ENCODE peak calls at places on chromosome 20, in nine cellular contexts. R is spleen, Q is GM10248, I is ovary, K is GM06990, Z is retinal pigment epithelial cell, D is nephron progenitor cell, A is omental fat pad, M is transverse colon. P is an unnamed sample.

GRCh38 chr20:48186447-48186846 is 401.2 kb upstream of the SULF2 start:
- DNase-seq in A (no peak), R (no peak), Q (no peak), K (no peak), D (no peak), Z (no peak), I (no peak), M (no peak), P (no peak)

GRCh38 chr20:57208198-57208597 is 58.2 kb downstream of the BMP7 start:
- DNase-seq in A (no peak), K (no peak), D (no peak), R (no peak), Q (no peak), I (no peak), Z (no peak), M (no peak), P (no peak)

GRCh38 chr20:33387177-33387576 is 14.1 kb downstream of the CDK5RAP1 start:
- DNase-seq in K (no peak), Z (no peak), D (no peak), Q (no peak), R (no peak), I (no peak), A (no peak), M (no peak), P (no peak)

GRCh38 chr20:29873946-29874345 is 1383.5 kb upstream of the DEFB115 start:
- DNase-seq in I (no peak), D (peak), Z (peak), Q (peak), K (peak), A (no peak), M (peak), R (peak), P (peak)

GRCh38 chr20:40571625-40572024 is 117.4 kb downstream of the MAFB start:
- DNase-seq in K (no peak), Z (no peak), D (no peak), M (no peak), Q (no peak), A (no peak), I (no peak), R (no peak), P (no peak)

GRCh38 chr20:33604084-33604990 is 57.8 kb upstream of the C20orf144 start:
- DNase-seq in D (no peak), R (no peak), Z (no peak), K (no peak), I (no peak), M (no peak), A (no peak), Q (no peak), P (no peak)

GRCh38 chr20:43906505-43907034 is 8.1 kb upstream of the TOX2 start:
- DNase-seq in D (no peak), R (no peak), M (no peak), I (no peak), A (no peak), Q (no peak), K (no peak), Z (no peak), P (no peak)

GRCh38 chr20:4444404-4444803 is 277.3 kb upstream of the PRND start:
- DNase-seq in Z (no peak), I (no peak), K (no peak), R (no peak), M (no peak), Q (no peak), A (no peak), D (no peak), P (no peak)

GRCh38 chr20:59920944-59921343 is 12.5 kb downstream of the SYCP2 start:
- DNase-seq in Q (no peak), Z (no peak), A (no peak), M (no peak), D (no peak), R (no peak), K (no peak), I (no peak), P (no peak)

GRCh38 chr20:22333885-22334545 is 250.4 kb downstream of the FOXA2 start:
- DNase-seq in Q (peak), A (peak), M (peak), K (no peak), R (no peak), Z (peak), I (no peak), D (peak), P (peak)

GRCh38 chr20:4083103-4083864 is 67.9 kb upstream of the RNF24 start:
- DNase-seq in Q (no peak), A (no peak), M (no peak), Z (no peak), K (no peak), D (peak), R (no peak), I (no peak), P (no peak)

GRCh38 chr20:44698351-44698750 is 16.8 kb upstream of the CCN5 start:
- DNase-seq in M (no peak), R (no peak), D (no peak), K (no peak), Q (no peak), A (no peak), I (no peak), Z (no peak), P (no peak)

GRCh38 chr20:50280851-50281655 is 90.4 kb downstream of the CEBPB start:
- DNase-seq in A (no peak), Q (no peak), D (no peak), Z (no peak), I (no peak), K (no peak), M (no peak), R (no peak), P (no peak)

GRCh38 chr20:37145014-37145413 is 34.1 kb upstream of the RPN2 start:
- DNase-seq in D (no peak), R (no peak), Q (no peak), I (no peak), K (no peak), M (no peak), A (no peak), Z (no peak), P (no peak)

GRCh38 chr20:34808583-34808982 is 16.9 kb downstream of the NCOA6 start:
- DNase-seq in Q (no peak), A (no peak), D (no peak), K (no peak), M (no peak), I (no peak), Z (no peak), R (no peak), P (no peak)

GRCh38 chr20:35479798-35480197 is 24.4 kb downstream of the CEP250 start:
- DNase-seq in Z (no peak), M (no peak), D (no peak), Q (no peak), A (no peak), I (no peak), R (no peak), K (no peak), P (no peak)

DNA sequence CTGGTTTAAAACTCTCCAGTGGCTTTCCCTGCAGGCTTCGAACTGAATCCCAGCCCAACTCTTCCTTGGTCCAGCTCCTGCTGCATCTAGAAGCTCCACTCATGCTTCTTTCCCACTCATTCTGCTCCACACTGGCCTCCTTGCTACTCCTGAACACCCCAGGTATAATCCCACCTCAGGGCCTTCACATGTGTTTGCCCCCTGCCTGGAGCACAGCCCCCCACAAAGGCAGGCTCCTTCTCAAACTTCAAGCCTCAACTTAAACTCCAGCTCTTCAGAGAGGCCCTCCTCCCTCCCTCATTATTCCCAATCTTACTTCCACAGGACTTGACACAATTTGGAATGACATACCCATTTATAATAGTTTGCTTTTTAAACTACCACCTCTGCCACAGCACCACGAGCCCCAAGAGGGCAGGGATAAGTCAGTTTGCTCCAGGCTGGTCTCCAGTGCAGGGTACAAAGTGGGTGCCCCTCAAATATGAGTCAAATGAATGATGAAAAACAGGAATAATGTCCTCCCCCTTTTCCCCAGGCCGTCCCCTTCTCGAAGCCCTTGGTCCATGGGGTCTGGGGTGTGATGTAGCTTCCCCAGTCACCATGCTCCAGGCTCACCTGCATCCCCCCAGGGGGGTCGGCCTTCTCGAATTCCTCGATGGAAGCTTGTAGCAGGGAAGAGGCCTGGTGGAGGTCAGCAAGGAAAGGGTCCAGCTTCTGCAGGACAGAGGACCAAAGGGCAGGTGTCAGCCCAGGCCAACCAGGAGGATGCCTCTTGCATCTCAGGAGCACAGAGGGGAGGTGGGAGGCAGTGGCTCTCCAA is 37.4 kb downstream of the KIAA1755 start:
- DNase-seq in Z (no peak), Q (no peak), D (no peak), I (peak), M (no peak), K (no peak), R (peak), A (no peak), P (no peak)
- TF ChIP-seq CTCF in Z (no peak), Q (no peak), D (no peak), I (no peak), M (peak), K (no peak), R (no peak), A (no peak), P (no peak)

GRCh38 chr20:8829232-8829631 is 239.7 kb upstream of the PLCB4 start:
- DNase-seq in R (no peak), A (no peak), M (no peak), Z (no peak), I (no peak), K (no peak), D (no peak), Q (no peak), P (no peak)
- TF ChIP-seq CTCF in R (no peak), A (no peak), M (no peak), Z (peak), I (no peak), K (peak), D (peak), Q (no peak), P (no peak)

GRCh38 chr20:51810155-51811039 is 8.1 kb upstream of the SALL4 start:
- DNase-seq in Q (no peak), M (no peak), D (no peak), I (no peak), Z (no peak), A (no peak), K (no peak), R (no peak), P (no peak)
- TF ChIP-seq CTCF in Q (no peak), M (no peak), D (no peak), I (no peak), Z (no peak), A (no peak), K (no peak), R (no peak), P (no peak)

GRCh38 chr20:62688855-62689460 is 19.7 kb upstream of the NTSR1 start:
- DNase-seq in Q (no peak), K (no peak), A (no peak), M (no peak), R (no peak), I (no peak), Z (no peak), D (no peak), P (no peak)
- TF ChIP-seq CTCF in Q (no peak), K (no peak), A (no peak), M (no peak), R (no peak), I (no peak), Z (peak), D (peak), P (no peak)

DNA sequence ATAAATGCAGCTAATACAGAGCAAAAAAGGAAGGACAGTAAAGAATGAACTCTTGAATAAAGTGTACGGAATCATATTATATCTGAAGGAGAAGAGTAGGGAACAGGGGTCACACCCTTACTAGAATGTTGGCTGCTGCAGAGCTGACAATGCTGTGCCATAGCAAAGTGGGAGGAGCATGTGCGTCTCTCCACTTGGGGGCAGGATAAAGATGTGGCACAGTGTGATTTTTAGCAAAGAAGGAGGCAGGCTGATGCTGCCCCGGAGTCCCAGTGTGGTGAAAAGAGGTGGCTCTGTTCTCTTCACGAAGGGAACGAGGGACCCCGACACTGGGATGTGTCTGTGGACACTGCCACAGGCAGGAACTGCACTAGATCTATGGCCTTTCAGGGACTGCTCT is 67.5 kb downstream of the INSM1 start:
- DNase-seq in R (no peak), Q (no peak), D (no peak), Z (no peak), K (no peak), I (no peak), A (no peak), M (no peak), P (no peak)
- TF ChIP-seq CTCF in R (no peak), Q (no peak), D (no peak), Z (peak), K (no peak), I (no peak), A (no peak), M (no peak), P (no peak)

P was measured in GM20000.